ENCODE peak calls at places on chromosomes 7 and 10, in four cellular contexts. One of them, this sample, is unnamed.

GRCh38 chr10:88091490-88092061 is 228.2 kb downstream of the PTEN start:
- DNase-seq in heart left ventricle: no peak
- DNase-seq in RWPE1: peak; percentile 48
- DNase-seq in esophagus squamous epithelium: peak; percentile 8
- DNase-seq in this sample: peak; percentile 81

GRCh38 chr10:100829103-100829870 is 83.5 kb upstream of the SLF2 start:
- DNase-seq in heart left ventricle: no peak
- DNase-seq in esophagus squamous epithelium: no peak
- DNase-seq in RWPE1: no peak
- DNase-seq in this sample: no peak

GRCh38 chr7:143354965-143355364 is 7.5 kb downstream of the FAM131B start:
- DNase-seq in heart left ventricle: no peak
- DNase-seq in RWPE1: no peak
- DNase-seq in esophagus squamous epithelium: no peak
- DNase-seq in this sample: no peak

GRCh38 chr10:37067576-37067975 is 57.8 kb upstream of the ANKRD30A start:
- DNase-seq in esophagus squamous epithelium: no peak
- DNase-seq in RWPE1: no peak
- DNase-seq in heart left ventricle: no peak
- DNase-seq in this sample: no peak

GRCh38 chr7:3678411-3678810 is 377.4 kb downstream of the SDK1 start:
- DNase-seq in heart left ventricle: no peak
- DNase-seq in esophagus squamous epithelium: no peak
- DNase-seq in RWPE1: no peak
- DNase-seq in this sample: no peak

GRCh38 chr7:2171855-2172254 is 60.9 kb downstream of the MAD1L1 start:
- DNase-seq in esophagus squamous epithelium: no peak
- DNase-seq in heart left ventricle: no peak
- DNase-seq in RWPE1: no peak
- DNase-seq in this sample: no peak

GRCh38 chr7:155276032-155276799 is 21.5 kb upstream of the INSIG1 start:
- DNase-seq in RWPE1: no peak
- DNase-seq in heart left ventricle: no peak
- DNase-seq in esophagus squamous epithelium: no peak
- DNase-seq in this sample: no peak

GRCh38 chr10:77905086-77905735 is 21.3 kb downstream of the DLG5 start:
- DNase-seq in esophagus squamous epithelium: no peak
- DNase-seq in heart left ventricle: no peak
- DNase-seq in RWPE1: no peak
- DNase-seq in this sample: no peak

GRCh38 chr7:157990878-157991250 is 596.8 kb downstream of the PTPRN2 start:
- DNase-seq in esophagus squamous epithelium: no peak
- DNase-seq in heart left ventricle: no peak
- DNase-seq in RWPE1: no peak
- DNase-seq in this sample: no peak

GRCh38 chr7:41711283-41712064 is 8.6 kb upstream of the INHBA start:
- DNase-seq in heart left ventricle: no peak
- DNase-seq in esophagus squamous epithelium: no peak
- DNase-seq in RWPE1: no peak
- DNase-seq in this sample: no peak

GRCh38 chr10:132248455-132249231 is 59.1 kb downstream of the STK32C start:
- DNase-seq in heart left ventricle: no peak
- DNase-seq in esophagus squamous epithelium: no peak
- DNase-seq in RWPE1: peak; percentile 94
- DNase-seq in this sample: no peak

GRCh38 chr7:44961844-44962482 is 16.9 kb downstream of the MYO1G start:
- DNase-seq in heart left ventricle: no peak
- DNase-seq in esophagus squamous epithelium: no peak
- DNase-seq in RWPE1: no peak
- DNase-seq in this sample: no peak

GRCh38 chr7:16293669-16294425 is 127.5 kb downstream of the CRPPA start:
- DNase-seq in heart left ventricle: no peak
- DNase-seq in RWPE1: peak; percentile 60
- DNase-seq in esophagus squamous epithelium: no peak
- DNase-seq in this sample: peak; percentile 76

GRCh38 chr10:79268100-79268670 is 79.1 kb upstream of the PPIF start:
- DNase-seq in esophagus squamous epithelium: no peak
- DNase-seq in heart left ventricle: no peak
- DNase-seq in RWPE1: no peak
- DNase-seq in this sample: no peak

GRCh38 chr10:78357673-78358206 is 324.1 kb downstream of the RPS24 start:
- DNase-seq in heart left ventricle: no peak
- DNase-seq in esophagus squamous epithelium: no peak
- DNase-seq in RWPE1: no peak
- DNase-seq in this sample: no peak

GRCh38 chr10:11109590-11109989 is 91.9 kb downstream of the CELF2 start:
- DNase-seq in RWPE1: no peak
- DNase-seq in heart left ventricle: no peak
- DNase-seq in esophagus squamous epithelium: no peak
- DNase-seq in this sample: no peak
- H3K27ac ChIP-seq in RWPE1: no peak overlapping the region
- H3K27ac ChIP-seq in heart left ventricle: peak overlapping the region; percentile 61
- H3K27ac ChIP-seq in esophagus squamous epithelium: no peak overlapping the region
- H3K27ac ChIP-seq in this sample: no peak overlapping the region

GRCh38 chr10:53572799-53573198 is 800.2 kb upstream of the MBL2 start:
- DNase-seq in heart left ventricle: no peak
- DNase-seq in RWPE1: no peak
- DNase-seq in esophagus squamous epithelium: no peak
- DNase-seq in this sample: no peak
- H3K27ac ChIP-seq in heart left ventricle: no peak overlapping the region
- H3K27ac ChIP-seq in RWPE1: no peak overlapping the region
- H3K27ac ChIP-seq in esophagus squamous epithelium: no peak overlapping the region
- H3K27ac ChIP-seq in this sample: no peak overlapping the region

DNA sequence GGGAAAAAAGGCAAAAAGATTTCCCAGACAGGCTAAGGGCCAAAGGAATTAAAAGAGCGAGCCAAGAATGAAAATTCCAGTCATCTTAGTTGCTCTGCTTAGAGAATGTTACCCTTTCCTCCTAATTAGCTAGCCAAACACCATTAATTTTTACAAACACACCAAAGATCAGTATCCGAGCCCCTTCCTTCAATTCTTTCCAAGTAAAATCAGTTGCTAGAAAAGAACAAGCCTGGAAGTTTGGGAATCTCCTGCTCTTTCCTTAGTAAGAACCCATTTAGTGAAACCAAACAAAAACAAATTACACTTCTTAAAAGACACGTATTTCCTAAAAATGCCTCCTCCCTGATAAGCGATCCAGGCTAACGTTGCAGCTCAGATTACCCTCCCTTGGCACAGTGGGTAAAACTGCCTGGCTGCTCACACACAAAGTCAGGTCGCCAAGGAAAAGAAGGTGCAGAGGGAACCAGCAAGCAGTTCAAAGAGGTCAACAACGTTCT is 57.1 kb upstream of the ABLIM1 start:
- DNase-seq in RWPE1: no peak
- DNase-seq in esophagus squamous epithelium: no peak
- DNase-seq in heart left ventricle: no peak
- DNase-seq in this sample: no peak
- H3K27ac ChIP-seq in RWPE1: peak overlapping the region; percentile 59
- H3K27ac ChIP-seq in esophagus squamous epithelium: peak overlapping the region; percentile 38
- H3K27ac ChIP-seq in heart left ventricle: peak overlapping the region; percentile 73
- H3K27ac ChIP-seq in this sample: no peak overlapping the region

GRCh38 chr10:94047302-94047701 is 53.6 kb downstream of the PLCE1 start:
- DNase-seq in esophagus squamous epithelium: no peak
- DNase-seq in heart left ventricle: no peak
- DNase-seq in RWPE1: no peak
- DNase-seq in this sample: no peak

GRCh38 chr10:94043431-94043990 is 49.8 kb downstream of the PLCE1 start:
- DNase-seq in RWPE1: no peak
- DNase-seq in esophagus squamous epithelium: no peak
- DNase-seq in heart left ventricle: no peak
- DNase-seq in this sample: no peak

GRCh38 chr10:94046152-94046551 is 52.4 kb downstream of the PLCE1 start:
- DNase-seq in heart left ventricle: no peak
- DNase-seq in esophagus squamous epithelium: no peak
- DNase-seq in RWPE1: no peak
- DNase-seq in this sample: no peak

GRCh38 chr10:94042001-94042813 is 48.5 kb downstream of the PLCE1 start:
- DNase-seq in RWPE1: peak; percentile 67
- DNase-seq in heart left ventricle: no peak
- DNase-seq in esophagus squamous epithelium: no peak
- DNase-seq in this sample: peak; percentile 43

DNA sequence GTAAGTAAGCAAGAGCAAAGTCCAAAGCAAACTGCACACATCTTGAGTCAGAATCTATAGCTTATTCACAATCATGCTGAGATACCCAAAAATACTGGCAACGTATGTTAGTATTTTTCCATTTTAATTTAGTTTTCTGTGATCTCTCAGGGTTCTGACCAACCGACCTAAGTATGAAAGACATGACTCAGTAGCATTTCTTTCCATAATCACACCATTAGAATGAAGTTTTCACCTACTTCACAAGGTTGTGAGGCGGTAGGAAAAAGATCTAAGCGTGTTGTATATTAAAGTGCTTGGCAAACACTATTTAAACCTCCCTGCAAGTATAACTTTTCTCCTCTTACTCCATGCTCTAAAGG is 49.1 kb downstream of the PLCE1 start:
- DNase-seq in RWPE1: no peak
- DNase-seq in esophagus squamous epithelium: no peak
- DNase-seq in heart left ventricle: no peak
- DNase-seq in this sample: no peak
- H3K27ac ChIP-seq in RWPE1: no peak overlapping the region
- H3K27ac ChIP-seq in esophagus squamous epithelium: no peak overlapping the region
- H3K27ac ChIP-seq in heart left ventricle: no peak overlapping the region
- H3K27ac ChIP-seq in this sample: peak overlapping the region; percentile 58

GRCh38 chr7:117825132-117825531 is 48.1 kb downstream of the CTTNBP2 start:
- DNase-seq in esophagus squamous epithelium: no peak
- DNase-seq in RWPE1: no peak
- DNase-seq in heart left ventricle: no peak
- DNase-seq in this sample: no peak

GRCh38 chr7:117828831-117829230 is 44.4 kb downstream of the CTTNBP2 start:
- DNase-seq in esophagus squamous epithelium: no peak
- DNase-seq in heart left ventricle: no peak
- DNase-seq in RWPE1: no peak
- DNase-seq in this sample: no peak

GRCh38 chr7:117827861-117828260 is 45.4 kb downstream of the CTTNBP2 start:
- DNase-seq in RWPE1: peak; percentile 11
- DNase-seq in esophagus squamous epithelium: no peak
- DNase-seq in heart left ventricle: no peak
- DNase-seq in this sample: peak; percentile 22

GRCh38 chr7:117830422-117830954 is 42.8 kb downstream of the CTTNBP2 start:
- DNase-seq in RWPE1: no peak
- DNase-seq in heart left ventricle: no peak
- DNase-seq in esophagus squamous epithelium: no peak
- DNase-seq in this sample: no peak

GRCh38 chr7:117829450-117829849 is 43.8 kb downstream of the CTTNBP2 start:
- DNase-seq in esophagus squamous epithelium: no peak
- DNase-seq in heart left ventricle: no peak
- DNase-seq in RWPE1: no peak
- DNase-seq in this sample: no peak
- H3K27ac ChIP-seq in esophagus squamous epithelium: no peak overlapping the region
- H3K27ac ChIP-seq in heart left ventricle: no peak overlapping the region
- H3K27ac ChIP-seq in RWPE1: no peak overlapping the region
- H3K27ac ChIP-seq in this sample: no peak overlapping the region

GRCh38 chr7:55084307-55084706 is 65.5 kb downstream of the EGFR start:
- DNase-seq in RWPE1: no peak
- DNase-seq in heart left ventricle: no peak
- DNase-seq in esophagus squamous epithelium: no peak
- DNase-seq in this sample: no peak

GRCh38 chr7:55087521-55087961 is 68.7 kb downstream of the EGFR start:
- DNase-seq in esophagus squamous epithelium: no peak
- DNase-seq in heart left ventricle: no peak
- DNase-seq in RWPE1: no peak
- DNase-seq in this sample: no peak

GRCh38 chr7:55085511-55086412 is 66.9 kb downstream of the EGFR start:
- DNase-seq in RWPE1: no peak
- DNase-seq in esophagus squamous epithelium: no peak
- DNase-seq in heart left ventricle: no peak
- DNase-seq in this sample: no peak

GRCh38 chr7:55083206-55083605 is 64.4 kb downstream of the EGFR start:
- DNase-seq in RWPE1: no peak
- DNase-seq in esophagus squamous epithelium: no peak
- DNase-seq in heart left ventricle: no peak
- DNase-seq in this sample: no peak

GRCh38 chr7:55086413-55087201 is 67.8 kb downstream of the EGFR start:
- DNase-seq in esophagus squamous epithelium: no peak
- DNase-seq in RWPE1: no peak
- DNase-seq in heart left ventricle: no peak
- DNase-seq in this sample: no peak
- H3K27ac ChIP-seq in esophagus squamous epithelium: peak overlapping the region; percentile 89
- H3K27ac ChIP-seq in RWPE1: peak overlapping the region; percentile 85
- H3K27ac ChIP-seq in heart left ventricle: peak overlapping the region; percentile 28
- H3K27ac ChIP-seq in this sample: peak overlapping the region; percentile 47

DNA sequence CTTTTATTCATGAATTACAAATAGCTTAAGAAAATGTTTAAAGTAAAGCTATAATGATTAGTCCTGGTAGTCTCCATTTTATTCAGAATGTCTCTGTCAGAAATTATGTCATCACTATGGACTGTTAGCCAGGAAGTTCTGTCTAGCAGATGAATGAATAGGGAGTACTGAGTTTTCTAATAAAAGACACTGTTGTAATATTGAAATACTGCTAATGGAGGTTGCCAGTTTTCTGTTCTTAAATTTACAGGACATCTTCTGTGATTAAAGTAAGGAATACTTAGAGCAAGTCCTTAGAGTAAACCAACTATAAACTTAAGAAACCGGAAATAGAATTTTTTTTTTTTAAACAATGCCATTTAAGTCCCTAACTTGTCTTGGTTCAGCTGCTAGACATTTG is 309.8 kb downstream of the ADK start:
- DNase-seq in heart left ventricle: no peak
- DNase-seq in esophagus squamous epithelium: no peak
- DNase-seq in RWPE1: no peak
- DNase-seq in this sample: no peak
- H3K27ac ChIP-seq in heart left ventricle: no peak overlapping the region
- H3K27ac ChIP-seq in esophagus squamous epithelium: no peak overlapping the region
- H3K27ac ChIP-seq in RWPE1: no peak overlapping the region
- H3K27ac ChIP-seq in this sample: no peak overlapping the region

GRCh38 chr7:28984631-28985030 is 26.5 kb upstream of the TRIL start:
- DNase-seq in RWPE1: peak; percentile 81
- DNase-seq in heart left ventricle: peak; percentile 74
- DNase-seq in esophagus squamous epithelium: no peak
- DNase-seq in this sample: no peak
- H3K27ac ChIP-seq in RWPE1: peak overlapping the region; percentile 79
- H3K27ac ChIP-seq in heart left ventricle: peak overlapping the region; percentile 42
- H3K27ac ChIP-seq in esophagus squamous epithelium: peak overlapping the region; percentile 84
- H3K27ac ChIP-seq in this sample: no peak overlapping the region

This sample was measured in epithelial cell of prostate.